ENCODE peak calls at places on chromosome 4, in nine cellular contexts. F, E, Q, G, D, Z, C, Y and H are unnamed samples.

GRCh38 chr4:126405369-126405982 is 1090.7 kb downstream of the FAT4 start:
- DNase-seq in Q (no peak), Z (peak; percentile 46), Y (no peak), F (no peak), G (no peak), C (no peak), E (no peak), D (no peak), H (no peak)

GRCh38 chr4:58809366-58809765 is 1699.2 kb upstream of the IGFBP7 start:
- DNase-seq in E (no peak), Z (no peak), D (no peak), F (no peak), Q (no peak), G (no peak), C (no peak), Y (no peak), H (no peak)

GRCh38 chr4:26952891-26953290 is 92.2 kb downstream of the STIM2 start:
- DNase-seq in Z (no peak), E (no peak), G (no peak), Y (no peak), C (no peak), F (no peak), Q (no peak), D (no peak), H (no peak)

GRCh38 chr4:8247047-8247930 is 22.3 kb upstream of the HTRA3 start:
- DNase-seq in G (no peak), D (no peak), Y (peak; percentile 96), Q (no peak), C (no peak), F (no peak), E (no peak), Z (peak; percentile 21), H (peak; percentile 86)

GRCh38 chr4:69823481-69824186 is 36.3 kb downstream of the SULT1E1 start:
- DNase-seq in Z (peak; percentile 63), G (peak; percentile 40), D (peak; percentile 5), E (no peak), Y (no peak), F (no peak), C (peak; percentile 18), Q (no peak), H (peak; percentile 43)

GRCh38 chr4:90174622-90175023 is 47.4 kb downstream of the CCSER1 start:
- DNase-seq in Y (no peak), G (no peak), D (no peak), C (peak; percentile 51), F (no peak), Q (no peak), Z (no peak), E (no peak), H (no peak)

GRCh38 chr4:101256222-101256621 is 91.1 kb downstream of the PPP3CA start:
- DNase-seq in Y (no peak), G (no peak), D (no peak), F (no peak), E (no peak), Q (no peak), Z (no peak), C (no peak), H (no peak)

GRCh38 chr4:26791346-26791745 is 69.3 kb upstream of the STIM2 start:
- DNase-seq in Q (no peak), F (no peak), Y (no peak), D (no peak), E (no peak), Z (no peak), G (no peak), C (no peak), H (no peak)

GRCh38 chr4:125780159-125780558 is 465.4 kb downstream of the FAT4 start:
- DNase-seq in F (peak; percentile 15), G (no peak), Q (no peak), C (no peak), E (no peak), Y (no peak), D (no peak), Z (peak; percentile 54), H (no peak)

GRCh38 chr4:98976716-98977115 is 18.8 kb upstream of the METAP1 start:
- DNase-seq in E (no peak), Y (no peak), F (no peak), C (no peak), G (no peak), Q (no peak), Z (peak; percentile 23), D (no peak), H (no peak)

GRCh38 chr4:52982246-52982950 is 120.3 kb downstream of the RASL11B start:
- DNase-seq in D (peak; percentile 51), Y (no peak), E (no peak), F (peak; percentile 58), Q (peak; percentile 18), C (peak; percentile 28), Z (peak; percentile 70), G (no peak), H (no peak)

GRCh38 chr4:103591839-103592238 is 127.9 kb downstream of the TACR3 start:
- DNase-seq in D (no peak), F (no peak), Q (no peak), Z (no peak), C (no peak), E (no peak), Y (no peak), G (no peak), H (no peak)

GRCh38 chr4:81351653-81352455 is 119.9 kb downstream of the RASGEF1B start:
- DNase-seq in Y (peak; percentile 80), C (peak; percentile 70), G (peak; percentile 44), E (peak; percentile 52), Z (peak; percentile 73), D (peak; percentile 20), Q (peak; percentile 59), F (peak; percentile 56), H (peak; percentile 86)

GRCh38 chr4:89737888-89738287 is 99.1 kb downstream of the SNCA start:
- DNase-seq in F (no peak), E (no peak), C (no peak), D (no peak), Z (peak; percentile 66), Q (no peak), G (no peak), Y (no peak), H (no peak)

GRCh38 chr4:169070895-169071218 is 60.8 kb upstream of the CBR4 start:
- DNase-seq in Z (no peak), C (no peak), F (no peak), Y (no peak), G (no peak), D (no peak), Q (no peak), E (peak; percentile 48), H (no peak)

GRCh38 chr4:3461515-3462291 is 1.4 kb upstream of the DOK7 start:
- DNase-seq in Y (no peak), Z (no peak), C (no peak), G (no peak), E (peak; percentile 77), F (no peak), D (no peak), Q (no peak), H (peak; percentile 88)

GRCh38 chr4:150591284-150591874 is 9.4 kb downstream of the MAB21L2 start:
- DNase-seq in E (no peak), D (no peak), Q (no peak), Y (no peak), C (no peak), Z (no peak), F (no peak), G (no peak), H (no peak)

GRCh38 chr4:182492456-182492855 is 249.3 kb downstream of the TENM3 start:
- DNase-seq in Z (peak; percentile 42), Q (no peak), Y (no peak), G (no peak), F (peak; percentile 8), E (no peak), D (no peak), C (no peak), H (no peak)

GRCh38 chr4:24208691-24209090 is 318.8 kb upstream of the PPARGC1A start:
- DNase-seq in Z (no peak), D (no peak), Q (no peak), G (no peak), Y (no peak), E (no peak), F (no peak), C (no peak), H (no peak)
- H3K27ac ChIP-seq in Z (no peak overlapping the region), D (no peak overlapping the region), Q (no peak overlapping the region), G (no peak overlapping the region), Y (no peak overlapping the region), E (no peak overlapping the region), F (no peak overlapping the region), C (no peak overlapping the region), H (no peak overlapping the region)

GRCh38 chr4:185717018-185717726 is 94.8 kb downstream of the SORBS2 start:
- DNase-seq in Z (no peak), Y (no peak), C (no peak), Q (no peak), G (no peak), F (no peak), E (no peak), D (no peak), H (no peak)
- H3K9me3 ChIP-seq in Z (no peaks in the 10 kb centered on the region), Y (no peaks in the 10 kb centered on the region), C (no peaks in the 10 kb centered on the region), Q (no peaks in the 10 kb centered on the region), G (no peaks in the 10 kb centered on the region), F (no peaks in the 10 kb centered on the region), E (no peaks in the 10 kb centered on the region), D (no peaks in the 10 kb centered on the region), H (no peaks in the 10 kb centered on the region)

GRCh38 chr4:87120411-87121162 is 99.8 kb downstream of the KLHL8 start:
- DNase-seq in G (no peak), C (no peak), Z (no peak), D (no peak), E (peak; percentile 68), Q (no peak), F (peak; percentile 67), Y (no peak), H (peak; percentile 67)

GRCh38 chr4:87121332-87122065 is 98.9 kb downstream of the KLHL8 start:
- DNase-seq in Z (peak; percentile 65), D (no peak), G (no peak), E (no peak), Q (no peak), F (no peak), C (no peak), Y (no peak), H (no peak)

GRCh38 chr4:87119965-87120364 is 100.5 kb downstream of the KLHL8 start:
- DNase-seq in Y (no peak), Z (no peak), G (no peak), E (no peak), Q (no peak), D (no peak), C (no peak), F (no peak), H (no peak)

GRCh38 chr4:87123241-87123640 is 97.2 kb downstream of the KLHL8 start:
- DNase-seq in F (no peak), Q (no peak), C (no peak), E (no peak), Y (no peak), G (no peak), D (no peak), Z (no peak), H (no peak)

GRCh38 chr4:87122252-87122651 is 98.2 kb downstream of the KLHL8 start:
- DNase-seq in E (peak; percentile 55), Q (no peak), D (no peak), F (no peak), Z (no peak), C (no peak), G (no peak), Y (no peak), H (no peak)
- H3K4me3 ChIP-seq in E (no peak overlapping the region), Q (no peak overlapping the region), D (no peak overlapping the region), F (no peak overlapping the region), Z (no peak overlapping the region), C (no peak overlapping the region), G (no peak overlapping the region), Y (no peak overlapping the region), H (no peak overlapping the region)

DNA sequence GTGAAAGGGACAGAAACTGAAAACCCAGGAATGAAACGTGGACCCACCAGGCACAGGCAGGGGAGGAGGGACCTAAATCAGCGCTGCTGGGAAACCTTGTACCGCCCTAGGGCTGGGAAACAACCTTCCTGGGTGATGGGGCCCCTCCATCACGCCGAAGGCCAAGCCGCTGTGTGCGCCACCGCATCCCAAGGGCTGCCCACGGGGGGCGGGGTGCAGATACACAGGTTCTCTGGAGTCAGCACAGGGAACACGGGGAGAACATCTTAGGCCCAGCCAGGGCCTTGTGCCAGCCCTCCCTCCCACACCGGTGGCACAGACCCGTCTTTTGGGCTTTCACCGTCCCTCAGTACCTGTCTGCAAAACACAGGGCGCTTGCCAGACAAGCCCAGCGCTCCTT is 13.0 kb downstream of the UVSSA start:
- DNase-seq in C (no peak), Z (no peak), E (no peak), Q (no peak), G (no peak), Y (no peak), F (no peak), D (no peak), H (no peak)
- H3K27ac ChIP-seq in C (no peak overlapping the region), Z (no peak overlapping the region), E (no peak overlapping the region), Q (no peak overlapping the region), G (no peak overlapping the region), Y (no peak overlapping the region), F (peak overlapping the region; percentile 31), D (no peak overlapping the region), H (no peak overlapping the region)